ENCODE peak calls at places on chromosome 20, in four cellular contexts. One of them, this sample, is unnamed.

GRCh38 chr20:20037960-20038359 is 14.3 kb downstream of the CRNKL1 start:
- DNase-seq in GM10248: no peak
- DNase-seq in WTC11: no peak
- DNase-seq in stomach: no peak
- DNase-seq in this sample: no peak

GRCh38 chr20:17733781-17734304 is 34.1 kb downstream of the BANF2 start:
- DNase-seq in GM10248: no peak
- DNase-seq in WTC11: no peak
- DNase-seq in stomach: no peak
- DNase-seq in this sample: no peak

GRCh38 chr20:36167826-36168634 is 13.5 kb downstream of the EPB41L1 start:
- DNase-seq in WTC11: no peak
- DNase-seq in GM10248: no peak
- DNase-seq in stomach: no peak
- DNase-seq in this sample: no peak

GRCh38 chr20:13166006-13166405 is 55.1 kb upstream of the ISM1 start:
- DNase-seq in WTC11: no peak
- DNase-seq in GM10248: no peak
- DNase-seq in stomach: no peak
- DNase-seq in this sample: no peak

GRCh38 chr20:62053465-62054196 is 12.1 kb downstream of the TAF4 start:
- DNase-seq in GM10248: no peak
- DNase-seq in WTC11: no peak
- DNase-seq in stomach: no peak
- DNase-seq in this sample: no peak

GRCh38 chr20:8790442-8791074 is 278.3 kb upstream of the PLCB4 start:
- DNase-seq in stomach: peak; percentile 36
- DNase-seq in GM10248: peak; percentile 18
- DNase-seq in WTC11: peak; percentile 42
- DNase-seq in this sample: peak; percentile 43

GRCh38 chr20:51220293-51220706 is 197.4 kb upstream of the KCNG1 start:
- DNase-seq in GM10248: peak; percentile 67
- DNase-seq in WTC11: peak; percentile 81
- DNase-seq in stomach: peak; percentile 30
- DNase-seq in this sample: peak; percentile 59

GRCh38 chr20:61502433-61502832 is 250.4 kb downstream of the CDH4 start:
- DNase-seq in stomach: no peak
- DNase-seq in WTC11: no peak
- DNase-seq in GM10248: no peak
- DNase-seq in this sample: no peak

GRCh38 chr20:18372296-18372695 is 84.0 kb downstream of the ZNF133 start:
- DNase-seq in GM10248: no peak
- DNase-seq in WTC11: no peak
- DNase-seq in stomach: no peak
- DNase-seq in this sample: no peak

GRCh38 chr20:4247898-4248858 is 232.8 kb upstream of the RNF24 start:
- DNase-seq in GM10248: no peak
- DNase-seq in WTC11: peak; percentile 36
- DNase-seq in stomach: no peak
- DNase-seq in this sample: no peak

GRCh38 chr20:25623225-25623735 is 534 bp downstream of the NANP start:
- DNase-seq in WTC11: peak; percentile 24
- DNase-seq in stomach: peak; percentile 39
- DNase-seq in GM10248: peak; percentile 45
- DNase-seq in this sample: no peak

GRCh38 chr20:50813101-50813643 is 18.3 kb downstream of the BCAS4 start:
- DNase-seq in GM10248: no peak
- DNase-seq in WTC11: no peak
- DNase-seq in stomach: no peak
- DNase-seq in this sample: no peak

GRCh38 chr20:37265152-37265551 is 3.5 kb upstream of the GHRH start:
- DNase-seq in GM10248: peak; percentile 56
- DNase-seq in stomach: no peak
- DNase-seq in WTC11: no peak
- DNase-seq in this sample: no peak

GRCh38 chr20:56360899-56361199 is 2.1 kb downstream of the FAM210B start:
- DNase-seq in GM10248: no peak
- DNase-seq in WTC11: peak; percentile 14
- DNase-seq in stomach: no peak
- DNase-seq in this sample: no peak

GRCh38 chr20:34871320-34871926 is 1.2 kb downstream of the GGT7 start:
- DNase-seq in WTC11: no peak
- DNase-seq in stomach: no peak
- DNase-seq in GM10248: no peak
- DNase-seq in this sample: no peak

GRCh38 chr20:61934716-61935530 is 130.8 kb downstream of the TAF4 start:
- DNase-seq in stomach: no peak
- DNase-seq in GM10248: no peak
- DNase-seq in WTC11: peak; percentile 14
- DNase-seq in this sample: no peak

GRCh38 chr20:46220808-46221207 is 87.5 kb downstream of the CDH22 start:
- DNase-seq in GM10248: no peak
- DNase-seq in stomach: no peak
- DNase-seq in WTC11: peak; percentile 50
- DNase-seq in this sample: peak; percentile 22

GRCh38 chr20:47704746-47705496 is 80.4 kb downstream of the SULF2 start:
- DNase-seq in stomach: no peak
- DNase-seq in GM10248: no peak
- DNase-seq in WTC11: no peak
- DNase-seq in this sample: no peak

GRCh38 chr20:46260936-46261454 is 47.3 kb downstream of the CDH22 start:
- DNase-seq in WTC11: no peak
- DNase-seq in stomach: no peak
- DNase-seq in GM10248: no peak
- DNase-seq in this sample: no peak

GRCh38 chr20:62875419-62876355 is 14.1 kb upstream of the TCFL5 start:
- DNase-seq in WTC11: peak; percentile 83
- DNase-seq in stomach: peak; percentile 76
- DNase-seq in GM10248: no peak
- DNase-seq in this sample: peak; percentile 79

GRCh38 chr20:39195495-39196129 is 233.5 kb downstream of the DHX35 start:
- DNase-seq in GM10248: no peak
- DNase-seq in WTC11: peak; percentile 31
- DNase-seq in stomach: no peak
- DNase-seq in this sample: peak; percentile 17

GRCh38 chr20:37479275-37479674 is 41.8 kb upstream of the NNAT start:
- DNase-seq in GM10248: no peak
- DNase-seq in stomach: no peak
- DNase-seq in WTC11: no peak
- DNase-seq in this sample: no peak

GRCh38 chr20:22796465-22797077 is 212.2 kb upstream of the FOXA2 start:
- DNase-seq in GM10248: no peak
- DNase-seq in stomach: no peak
- DNase-seq in WTC11: no peak
- DNase-seq in this sample: no peak

GRCh38 chr20:32207211-32207625 is 325 bp downstream of the PLAGL2 start:
- DNase-seq in stomach: no peak
- DNase-seq in GM10248: no peak
- DNase-seq in WTC11: peak; percentile 17
- DNase-seq in this sample: peak; percentile 25

GRCh38 chr20:45833030-45833882 is at the start of gene SNX21:
- DNase-seq in GM10248: peak; percentile 62
- DNase-seq in stomach: peak; percentile 77
- DNase-seq in WTC11: peak; percentile 86
- DNase-seq in this sample: peak; percentile 69

GRCh38 chr20:59179988-59180387 is 16.4 kb downstream of the ZNF831 start:
- DNase-seq in GM10248: no peak
- DNase-seq in WTC11: no peak
- DNase-seq in stomach: no peak
- DNase-seq in this sample: no peak

GRCh38 chr20:47346172-47346571 is 10.3 kb downstream of the ZMYND8 start:
- DNase-seq in stomach: no peak
- DNase-seq in GM10248: no peak
- DNase-seq in WTC11: no peak
- DNase-seq in this sample: no peak

GRCh38 chr20:4059631-4060030 is 44.3 kb upstream of the RNF24 start:
- DNase-seq in stomach: no peak
- DNase-seq in WTC11: no peak
- DNase-seq in GM10248: no peak
- DNase-seq in this sample: no peak

GRCh38 chr20:31608256-31608980 is 3.3 kb downstream of the ID1 start:
- DNase-seq in stomach: peak; percentile 92
- DNase-seq in WTC11: peak; percentile 95
- DNase-seq in GM10248: no peak
- DNase-seq in this sample: no peak

GRCh38 chr20:20214757-20215275 is 153.1 kb upstream of the INSM1 start:
- DNase-seq in stomach: no peak
- DNase-seq in WTC11: no peak
- DNase-seq in GM10248: no peak
- DNase-seq in this sample: no peak

GRCh38 chr20:10550204-10551118 is 115.4 kb downstream of the SLX4IP start:
- DNase-seq in GM10248: no peak
- DNase-seq in WTC11: no peak
- DNase-seq in stomach: no peak
- DNase-seq in this sample: no peak

GRCh38 chr20:10549511-10549910 is 114.4 kb downstream of the SLX4IP start:
- DNase-seq in WTC11: no peak
- DNase-seq in GM10248: no peak
- DNase-seq in stomach: peak; percentile 38
- DNase-seq in this sample: no peak

GRCh38 chr20:10551732-10552724 is 116.9 kb downstream of the SLX4IP start:
- DNase-seq in stomach: no peak
- DNase-seq in WTC11: peak; percentile 53
- DNase-seq in GM10248: peak; percentile 61
- DNase-seq in this sample: no peak

GRCh38 chr20:10541668-10542411 is 106.7 kb downstream of the SLX4IP start:
- DNase-seq in GM10248: no peak
- DNase-seq in WTC11: no peak
- DNase-seq in stomach: no peak
- DNase-seq in this sample: no peak

GRCh38 chr20:10547276-10548114 is 112.4 kb downstream of the SLX4IP start:
- DNase-seq in GM10248: no peak
- DNase-seq in stomach: no peak
- DNase-seq in WTC11: no peak
- DNase-seq in this sample: no peak
- TF ChIP-seq CTCF in GM10248: no peak
- TF ChIP-seq CTCF in stomach: no peak
- TF ChIP-seq CTCF in WTC11: no peak
- TF ChIP-seq CTCF in this sample: no peak

GRCh38 chr20:44800398-44801046 is 9.8 kb downstream of the RIMS4 start:
- DNase-seq in WTC11: peak; percentile 63
- DNase-seq in GM10248: no peak
- DNase-seq in stomach: no peak
- DNase-seq in this sample: peak; percentile 29
- TF ChIP-seq CTCF in WTC11: no peak
- TF ChIP-seq CTCF in GM10248: peak; percentile 16
- TF ChIP-seq CTCF in stomach: no peak
- TF ChIP-seq CTCF in this sample: no peak

GRCh38 chr20:63979549-63980316 is at the start of gene SAMD10:
- DNase-seq in GM10248: peak; percentile 83
- DNase-seq in WTC11: peak; percentile 53
- DNase-seq in stomach: peak; percentile 56
- DNase-seq in this sample: peak; percentile 45
- TF ChIP-seq CTCF in GM10248: no peak
- TF ChIP-seq CTCF in WTC11: no peak
- TF ChIP-seq CTCF in stomach: no peak
- TF ChIP-seq CTCF in this sample: peak; percentile 57

GRCh38 chr20:57448764-57449354 is 57.7 kb downstream of the RBM38 start:
- DNase-seq in WTC11: no peak
- DNase-seq in GM10248: no peak
- DNase-seq in stomach: no peak
- DNase-seq in this sample: no peak

GRCh38 chr20:57450931-57451330 is 59.7 kb downstream of the RBM38 start:
- DNase-seq in WTC11: no peak
- DNase-seq in stomach: no peak
- DNase-seq in GM10248: peak; percentile 48
- DNase-seq in this sample: no peak

GRCh38 chr20:57451356-57451755 is 60.2 kb downstream of the RBM38 start:
- DNase-seq in stomach: no peak
- DNase-seq in WTC11: no peak
- DNase-seq in GM10248: no peak
- DNase-seq in this sample: no peak

GRCh38 chr20:57449398-57450354 is 58.5 kb downstream of the RBM38 start:
- DNase-seq in GM10248: no peak
- DNase-seq in stomach: no peak
- DNase-seq in WTC11: no peak
- DNase-seq in this sample: no peak

GRCh38 chr20:57450419-57450818 is 59.2 kb downstream of the RBM38 start:
- DNase-seq in WTC11: no peak
- DNase-seq in stomach: peak; percentile 51
- DNase-seq in GM10248: peak; percentile 78
- DNase-seq in this sample: no peak
- TF ChIP-seq CTCF in WTC11: no peak
- TF ChIP-seq CTCF in stomach: no peak
- TF ChIP-seq CTCF in GM10248: no peak
- TF ChIP-seq CTCF in this sample: no peak

GRCh38 chr20:53162251-53162835 is 190.2 kb downstream of the TSHZ2 start:
- DNase-seq in WTC11: peak; percentile 29
- DNase-seq in GM10248: peak; percentile 16
- DNase-seq in stomach: no peak
- DNase-seq in this sample: peak; percentile 10
- TF ChIP-seq CTCF in WTC11: no peak
- TF ChIP-seq CTCF in GM10248: no peak
- TF ChIP-seq CTCF in stomach: no peak
- TF ChIP-seq CTCF in this sample: peak; percentile 62

GRCh38 chr20:2093200-2093781 is 8.3 kb upstream of the STK35 start:
- DNase-seq in GM10248: peak; percentile 27
- DNase-seq in stomach: peak; percentile 43
- DNase-seq in WTC11: peak; percentile 71
- DNase-seq in this sample: no peak
- TF ChIP-seq CTCF in GM10248: peak; percentile 68
- TF ChIP-seq CTCF in stomach: no peak
- TF ChIP-seq CTCF in WTC11: peak; percentile 47
- TF ChIP-seq CTCF in this sample: peak; percentile 64

GRCh38 chr20:14312001-14312400 is 25.4 kb downstream of the FLRT3 start:
- DNase-seq in GM10248: no peak
- DNase-seq in WTC11: no peak
- DNase-seq in stomach: no peak
- DNase-seq in this sample: no peak

GRCh38 chr20:14310977-14311654 is 26.3 kb downstream of the FLRT3 start:
- DNase-seq in GM10248: no peak
- DNase-seq in stomach: no peak
- DNase-seq in WTC11: no peak
- DNase-seq in this sample: no peak

GRCh38 chr20:14307956-14308355 is 29.5 kb downstream of the FLRT3 start:
- DNase-seq in GM10248: no peak
- DNase-seq in WTC11: no peak
- DNase-seq in stomach: no peak
- DNase-seq in this sample: no peak

GRCh38 chr20:14313621-14314020 is 23.8 kb downstream of the FLRT3 start:
- DNase-seq in GM10248: no peak
- DNase-seq in stomach: no peak
- DNase-seq in WTC11: no peak
- DNase-seq in this sample: no peak
- TF ChIP-seq CTCF in GM10248: no peak
- TF ChIP-seq CTCF in stomach: no peak
- TF ChIP-seq CTCF in WTC11: no peak
- TF ChIP-seq CTCF in this sample: no peak

DNA sequence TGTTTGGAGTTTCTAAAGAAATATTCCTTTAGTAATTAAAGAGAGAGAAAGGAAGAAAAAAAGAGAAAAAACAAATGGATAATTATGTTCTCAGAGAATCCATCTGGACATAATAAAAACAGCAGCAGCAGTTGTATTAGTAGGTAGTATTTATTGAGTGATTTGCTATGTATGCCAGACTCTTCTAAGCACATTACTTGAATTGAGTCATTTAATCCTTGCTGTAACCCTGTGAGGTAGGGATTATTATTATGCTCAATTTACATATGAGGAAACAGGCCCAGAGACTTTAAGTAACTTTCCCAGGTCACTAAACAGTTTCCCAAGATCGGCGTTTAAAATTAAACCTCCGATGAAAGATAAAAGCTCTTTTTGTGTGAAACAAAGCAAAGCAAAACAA is 238.8 kb downstream of the TSHZ2 start:
- DNase-seq in GM10248: no peak
- DNase-seq in WTC11: no peak
- DNase-seq in stomach: no peak
- DNase-seq in this sample: no peak
- TF ChIP-seq CTCF in GM10248: no peak
- TF ChIP-seq CTCF in WTC11: no peak
- TF ChIP-seq CTCF in stomach: no peak
- TF ChIP-seq CTCF in this sample: no peak

This sample was measured in neural crest cell.